ENCODE peak calls at places on chromosomes 1 and 21, in five cellular contexts. Y is H1, G is K562, O is GM12878, D is SK-N-SH. M is an unnamed sample.

GRCh38 chr1:223772771-223773160 is 60.4 kb downstream of the CAPN2 start:
- DNase-seq in O (no peak), D (no peak), G (no peak), Y (no peak), M (no peak)

GRCh38 chr1:200888349-200888838 is 6.3 kb upstream of the INAVA start:
- DNase-seq in G (no peak), D (no peak), O (peak), Y (no peak), M (peak)

GRCh38 chr1:214422137-214422671 is 129.2 kb downstream of the PTPN14 start:
- DNase-seq in G (no peak), O (no peak), Y (no peak), D (no peak), M (no peak)

GRCh38 chr1:149849947-149850360 is 49.4 kb upstream of the BOLA1 start:
- DNase-seq in O (no peak), Y (no peak), G (no peak), D (no peak), M (no peak)

GRCh38 chr1:56915960-56916359 is 49.9 kb downstream of the C8B start:
- DNase-seq in Y (no peak), O (no peak), D (peak), G (no peak), M (peak)

GRCh38 chr1:22104865-22105437 is 37.9 kb downstream of the WNT4 start:
- DNase-seq in Y (no peak), D (no peak), G (no peak), O (no peak), M (no peak)

GRCh38 chr1:107963601-107964396 is 1.2 kb downstream of the VAV3 start:
- DNase-seq in G (no peak), D (peak), O (peak), Y (no peak), M (no peak)

GRCh38 chr1:119368556-119368955 is at the start of gene HAO2:
- DNase-seq in D (no peak), G (no peak), O (no peak), Y (no peak), M (no peak)

GRCh38 chr1:227482021-227482299 is 81.4 kb upstream of the ZNF678 start:
- DNase-seq in D (no peak), G (no peak), Y (no peak), O (no peak), M (no peak)

DNA sequence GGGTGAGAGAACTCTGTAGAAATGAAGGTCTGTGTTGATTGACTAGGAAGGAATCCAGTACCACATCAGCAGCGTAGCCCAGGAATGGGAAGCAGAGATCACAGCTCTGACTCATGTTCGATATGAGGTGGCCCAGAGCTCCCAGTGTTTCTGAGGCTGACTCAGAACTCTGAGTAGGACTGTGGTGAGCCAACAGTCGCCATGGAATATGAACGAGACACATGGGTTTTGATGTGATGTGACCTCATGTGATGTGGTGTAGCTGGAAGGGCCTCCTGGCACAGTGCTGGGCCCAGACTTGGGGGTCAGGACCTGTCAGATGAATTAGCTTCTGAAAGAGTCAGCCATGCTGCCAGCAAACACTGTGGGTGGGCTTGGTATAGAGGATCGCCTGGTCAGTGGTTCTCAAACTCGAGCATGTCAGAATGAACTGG is 237.0 kb downstream of the MRPL39 start:
- DNase-seq in O (no peak), Y (no peak), G (no peak), D (no peak), M (no peak)
- TF ChIP-seq CHD2 in O (no peak), Y (no peak), G (no peak), D (no peak), M (no peak)

GRCh38 chr21:28937737-28938136 is 54.9 kb downstream of the LTN1 start:
- DNase-seq in G (no peak), D (no peak), O (no peak), Y (no peak), M (no peak)

GRCh38 chr21:28936721-28937120 is 56.0 kb downstream of the LTN1 start:
- DNase-seq in O (no peak), Y (no peak), G (no peak), D (no peak), M (no peak)

GRCh38 chr21:28932717-28933116 is 60.0 kb downstream of the LTN1 start:
- DNase-seq in D (no peak), G (no peak), Y (no peak), O (no peak), M (no peak)

GRCh38 chr21:28938726-28939125 is 54.0 kb downstream of the LTN1 start:
- DNase-seq in Y (no peak), G (no peak), O (no peak), D (peak), M (no peak)

GRCh38 chr21:28936036-28936435 is 56.6 kb downstream of the LTN1 start:
- DNase-seq in O (no peak), Y (no peak), G (no peak), D (no peak), M (no peak)
- TF ChIP-seq POLR2AphosphoS5 in O (no peak), Y (no peak), G (no peak), D (no peak), M (no peak)

DNA sequence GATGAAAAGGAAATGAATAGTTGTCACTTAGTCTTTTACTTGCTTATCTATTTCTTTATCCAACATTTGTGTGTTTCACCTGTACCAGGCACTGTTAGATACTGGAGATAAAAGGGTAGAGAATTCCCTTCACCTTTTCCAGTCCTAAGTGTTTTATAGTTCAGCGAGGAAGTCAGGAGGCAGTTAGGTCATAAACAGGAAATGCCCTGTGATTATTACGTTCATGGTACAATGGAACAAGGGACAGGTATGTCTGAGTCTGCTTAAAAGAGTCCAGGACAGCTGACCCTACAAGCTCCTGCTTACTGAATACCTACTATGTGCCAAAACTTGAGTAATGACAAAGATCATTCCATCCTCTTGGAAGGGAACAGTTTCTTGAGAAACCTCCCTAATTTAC is 77.8 kb downstream of the TNR start:
- DNase-seq in Y (no peak), O (no peak), D (no peak), G (no peak), M (no peak)
- TF ChIP-seq CHD2 in Y (no peak), O (no peak), D (no peak), G (no peak), M (no peak)

GRCh38 chr1:60103186-60103585 is 29.6 kb upstream of the C1orf87 start:
- DNase-seq in G (no peak), Y (no peak), D (no peak), O (no peak), M (no peak)

GRCh38 chr1:60102691-60103090 is 29.1 kb upstream of the C1orf87 start:
- DNase-seq in Y (no peak), O (no peak), D (no peak), G (no peak), M (no peak)

GRCh38 chr1:60101516-60101915 is 27.9 kb upstream of the C1orf87 start:
- DNase-seq in O (no peak), G (no peak), Y (no peak), D (no peak), M (no peak)
- TF ChIP-seq POLR2AphosphoS5 in O (no peak), G (no peak), Y (no peak), D (no peak), M (no peak)

GRCh38 chr1:209884249-209884648 is 53.8 kb upstream of the SYT14 start:
- DNase-seq in O (no peak), D (no peak), Y (no peak), G (no peak), M (no peak)
- TF ChIP-seq CHD2 in O (no peak), D (no peak), Y (no peak), G (no peak), M (no peak)

GRCh38 chr1:33367488-33368405 is 46.8 kb upstream of the A3GALT2 start:
- DNase-seq in G (peak), D (peak), O (no peak), Y (peak), M (peak)
- TF ChIP-seq POLR2AphosphoS5 in G (no peak), D (no peak), O (no peak), Y (no peak), M (no peak)

GRCh38 chr1:177355575-177355974 is 184.8 kb downstream of the BRINP2 start:
- DNase-seq in G (no peak), O (no peak), Y (no peak), D (peak), M (peak)

GRCh38 chr1:177354247-177354646 is 183.5 kb downstream of the BRINP2 start:
- DNase-seq in O (no peak), D (no peak), G (no peak), Y (no peak), M (no peak)

GRCh38 chr1:177346960-177347359 is 176.2 kb downstream of the BRINP2 start:
- DNase-seq in G (no peak), Y (no peak), O (no peak), D (no peak), M (peak)

GRCh38 chr1:177351361-177352108 is 180.8 kb downstream of the BRINP2 start:
- DNase-seq in O (no peak), D (no peak), G (no peak), Y (no peak), M (no peak)
- TF ChIP-seq CHD2 in O (no peak), D (no peak), G (no peak), Y (no peak), M (no peak)